ENCODE peak calls at places on chromosomes 16 and 17, in four cellular contexts. Z is K562, B is GM12878, L is HepG2. M is an unnamed sample.

GRCh38 chr16:8183186-8184099 is 406.9 kb downstream of the TMEM114 start:
- DNase-seq in B (no peak), Z (peak), L (no peak), M (no peak)

GRCh38 chr17:46192211-46192483 is 1.1 kb downstream of the KANSL1 start:
- DNase-seq in B (no peak), L (no peak), Z (no peak), M (no peak)

GRCh38 chr16:87552772-87553171 is 49.5 kb upstream of the JPH3 start:
- DNase-seq in Z (no peak), L (no peak), B (no peak), M (no peak)

GRCh38 chr16:22001591-22001990 is 675 bp upstream of the PDZD9 start:
- DNase-seq in L (no peak), B (no peak), Z (no peak), M (no peak)

GRCh38 chr16:17408296-17408695 is 62.5 kb downstream of the XYLT1 start:
- DNase-seq in Z (no peak), L (no peak), B (no peak), M (no peak)

GRCh38 chr16:89973235-89973634 is 24.7 kb downstream of the DEF8 start:
- DNase-seq in B (no peak), L (no peak), Z (no peak), M (no peak)

GRCh38 chr17:6531575-6531974 is 24.8 kb downstream of the PITPNM3 start:
- DNase-seq in B (no peak), L (no peak), Z (no peak), M (no peak)

GRCh38 chr16:14196011-14196410 is 124.9 kb downstream of the MRTFB start:
- DNase-seq in L (no peak), B (no peak), Z (no peak), M (peak)

GRCh38 chr17:28938552-28938951 is 12.8 kb downstream of the PHF12 start:
- DNase-seq in L (no peak), B (no peak), Z (no peak), M (no peak)

GRCh38 chr16:4692460-4693295 is 684 bp upstream of the NUDT16L1 start:
- DNase-seq in L (no peak), B (no peak), Z (no peak), M (peak)

GRCh38 chr17:9986754-9987382 is 81.8 kb upstream of the RCVRN start:
- DNase-seq in Z (no peak), B (no peak), L (no peak), M (no peak)

GRCh38 chr16:55662641-55663040 is 6.9 kb downstream of the SLC6A2 start:
- DNase-seq in B (no peak), L (no peak), Z (no peak), M (no peak)

GRCh38 chr17:43576563-43577229 is 30.6 kb upstream of the ETV4 start:
- DNase-seq in L (peak), B (peak), Z (peak), M (peak)

GRCh38 chr17:7293821-7294613 is 422 bp downstream of the YBX2 start:
- DNase-seq in B (no peak), Z (peak), L (peak), M (peak)

GRCh38 chr17:47276868-47277267 is 23.2 kb downstream of the ITGB3 start:
- DNase-seq in L (peak), Z (peak), B (no peak), M (no peak)

GRCh38 chr17:51660266-51660665 is 399.9 kb downstream of the UTP18 start:
- DNase-seq in L (no peak), B (no peak), Z (no peak), M (no peak)

GRCh38 chr17:67315865-67316264 is 50.5 kb downstream of the PSMD12 start:
- DNase-seq in L (no peak), B (no peak), Z (no peak), M (no peak)
- TF ChIP-seq MAX in L (no peak), B (no peak), Z (no peak), M (no peak)

GRCh38 chr16:81583893-81584705 is 139.5 kb downstream of the CMIP start:
- DNase-seq in Z (no peak), B (no peak), L (no peak), M (no peak)
- TF ChIP-seq FOXM1 in Z (no peak), B (no peak), L (no peak), M (no peak)

DNA sequence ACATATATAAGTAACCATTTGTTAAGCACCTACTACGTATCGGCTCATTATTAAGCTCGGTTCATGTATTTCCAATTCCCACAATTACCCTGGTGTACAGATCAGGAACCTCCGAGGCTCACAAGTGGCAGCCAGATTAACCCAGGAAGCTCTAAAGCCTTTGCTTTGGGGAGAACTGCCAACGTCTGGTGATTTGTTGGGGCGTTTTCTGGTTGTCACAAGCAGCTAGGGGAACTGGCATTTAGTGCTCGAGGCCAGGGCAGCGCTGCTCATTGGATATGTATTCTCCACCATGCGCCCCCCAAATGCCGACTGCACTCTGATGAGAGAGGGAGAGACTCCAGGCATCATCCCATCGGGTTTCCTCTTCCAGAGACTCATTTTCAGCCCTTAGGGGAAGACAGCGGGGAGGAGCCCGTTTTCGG is 541 bp downstream of the ZNF18 start:
- DNase-seq in L (peak), Z (peak), B (peak), M (no peak)
- TF ChIP-seq MAX in L (no peak), Z (no peak), B (no peak), M (no peak)

DNA sequence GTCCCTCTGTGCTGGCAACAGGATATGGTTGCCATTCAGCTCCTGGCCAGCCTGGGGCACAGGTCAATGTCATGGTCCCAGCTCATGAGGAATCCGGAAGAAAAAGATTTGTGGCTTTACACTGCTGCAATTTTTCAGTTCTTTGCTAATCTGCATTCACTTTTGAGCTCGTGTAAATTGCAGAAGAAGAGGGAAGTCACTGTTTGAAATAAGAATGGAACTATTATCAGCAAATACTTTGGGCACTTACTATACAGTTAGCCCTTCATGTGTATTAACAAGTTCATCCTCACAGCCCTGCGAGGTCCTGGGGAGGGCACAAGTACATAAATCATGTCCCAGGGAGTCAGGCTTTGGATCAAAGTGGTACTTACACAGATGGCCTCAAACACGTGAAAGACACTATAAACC is 14.1 kb downstream of the SLC47A2 start:
- DNase-seq in B (no peak), L (peak), Z (no peak), M (no peak)
- TF ChIP-seq FOXM1 in B (no peak), L (no peak), Z (no peak), M (no peak)

GRCh38 chr17:75109047-75109406 is 742 bp upstream of the ARMC7 start:
- DNase-seq in L (no peak), Z (no peak), B (no peak), M (peak)

GRCh38 chr17:75103601-75104554 is 5.9 kb upstream of the ARMC7 start:
- DNase-seq in L (no peak), B (no peak), Z (no peak), M (no peak)

GRCh38 chr17:75102385-75102821 is 7.4 kb upstream of the ARMC7 start:
- DNase-seq in Z (peak), B (peak), L (no peak), M (no peak)

GRCh38 chr17:75108193-75108592 is 1.6 kb upstream of the ARMC7 start:
- DNase-seq in Z (no peak), L (no peak), B (no peak), M (no peak)

DNA sequence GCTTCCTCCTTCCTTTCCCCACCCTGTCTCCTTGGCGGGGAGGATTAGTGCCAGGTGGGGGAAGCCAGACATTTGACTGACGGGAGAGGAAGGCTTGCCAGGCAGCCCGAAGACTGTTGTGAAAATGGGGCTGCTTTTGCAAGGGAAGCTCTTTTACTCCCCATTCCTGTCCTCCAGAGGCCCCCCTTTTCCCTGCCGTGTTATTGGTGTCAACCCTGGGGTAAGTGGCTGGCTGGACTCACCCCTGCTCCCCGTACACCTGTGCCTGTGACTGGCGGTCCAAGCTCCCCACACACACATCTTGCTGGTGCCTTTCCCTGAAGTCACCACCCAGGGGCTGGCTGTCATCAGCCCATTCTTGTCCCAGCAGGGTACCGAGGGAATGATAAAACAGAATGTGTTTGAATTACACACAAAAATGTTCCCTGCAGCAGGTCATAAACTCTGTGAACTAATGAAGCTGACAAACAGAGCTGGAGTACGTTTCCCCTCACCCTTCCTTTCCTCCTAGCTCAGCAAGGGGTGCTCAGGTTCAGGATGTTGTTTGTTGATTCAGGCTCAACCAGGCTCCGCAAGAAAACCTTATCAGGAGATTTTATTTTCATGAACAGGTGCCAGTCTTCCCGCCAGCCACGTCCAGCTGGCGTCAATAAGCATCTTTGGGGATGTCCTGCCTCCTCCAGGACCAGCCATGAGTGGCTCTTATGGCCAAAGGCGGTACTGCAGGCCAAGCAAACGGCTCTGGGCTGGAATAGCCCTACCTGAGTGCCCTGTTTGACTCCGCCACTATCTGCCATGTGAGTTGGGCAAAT is 4.3 kb upstream of the ARMC7 start:
- DNase-seq in L (peak), Z (peak), B (no peak), M (peak)
- TF ChIP-seq MAX in L (no peak), Z (no peak), B (no peak), M (peak)

GRCh38 chr16:73584157-73584556 is 536.2 kb upstream of the ZFHX3 start:
- DNase-seq in L (no peak), Z (no peak), B (no peak), M (no peak)
- TF ChIP-seq FOXM1 in L (no peak), Z (no peak), B (no peak), M (no peak)